ENCODE peak calls at places on chromosomes 6 and 20, in ten cellular contexts. X is foreskin fibroblast, W is neuronal stem cell, O is colonic mucosa, B is NCI-H82, T is HFFc6, L is ecto neural progenitor cell, V is HCT116, E is T follicular helper cell, I is lower leg skin. N is an unnamed sample.

GRCh38 chr6:114142256-114142655 is 171.3 kb upstream of the HDAC2 start:
- DNase-seq in O (no peak), B (no peak), L (no peak), V (no peak), W (no peak), T (no peak), E (no peak), X (no peak), I (no peak), N (no peak)

GRCh38 chr20:54167909-54168872 is 5.6 kb downstream of the CYP24A1 start:
- DNase-seq in B (peak; percentile 42), W (no peak), V (peak; percentile 81), T (no peak), O (no peak), X (no peak), I (no peak), E (no peak), L (no peak), N (no peak)

GRCh38 chr6:139996253-139996834 is 621.9 kb upstream of the CITED2 start:
- DNase-seq in E (no peak), X (no peak), T (no peak), I (no peak), L (no peak), O (no peak), B (peak; percentile 45), W (no peak), V (no peak), N (no peak)

GRCh38 chr6:50994026-50994720 is 175.5 kb downstream of the TFAP2B start:
- DNase-seq in B (no peak), X (no peak), T (no peak), V (no peak), L (no peak), I (no peak), O (no peak), E (no peak), W (no peak), N (no peak)

GRCh38 chr6:68632620-68633195 is 2.4 kb upstream of the ADGRB3 start:
- DNase-seq in V (no peak), X (no peak), O (no peak), T (no peak), I (no peak), B (no peak), E (no peak), L (no peak), W (no peak), N (no peak)

GRCh38 chr6:2396856-2397640 is 151.6 kb upstream of the GMDS start:
- DNase-seq in E (no peak), O (no peak), T (peak; percentile 63), V (no peak), L (no peak), B (no peak), W (no peak), I (no peak), X (peak; percentile 71), N (no peak)

GRCh38 chr6:6856538-6857523 is 250.9 kb upstream of the RREB1 start:
- DNase-seq in I (peak; percentile 52), V (no peak), L (peak; percentile 59), E (no peak), X (no peak), O (peak; percentile 79), W (no peak), T (no peak), B (peak; percentile 23), N (no peak)

GRCh38 chr6:168326294-168327261 is 7.0 kb upstream of the DACT2 start:
- DNase-seq in W (no peak), X (no peak), E (no peak), O (no peak), T (no peak), I (no peak), V (no peak), B (no peak), L (no peak), N (no peak)

GRCh38 chr6:127484207-127484858 is 25.1 kb upstream of the KIAA0408 start:
- DNase-seq in W (no peak), X (peak; percentile 41), V (no peak), E (no peak), I (no peak), O (no peak), L (no peak), B (no peak), T (peak; percentile 56), N (no peak)

GRCh38 chr20:59933849-59934585 is 580 bp upstream of the SYCP2 start:
- DNase-seq in V (peak; percentile 15), L (peak; percentile 84), O (peak; percentile 78), X (peak; percentile 63), E (peak; percentile 58), T (peak; percentile 37), W (peak; percentile 67), B (peak; percentile 80), I (peak; percentile 58), N (peak; percentile 76)

GRCh38 chr6:128641701-128642100 is 121.3 kb upstream of the PTPRK start:
- DNase-seq in I (no peak), E (no peak), X (peak; percentile 46), L (no peak), W (no peak), O (no peak), B (no peak), V (no peak), T (no peak), N (no peak)

GRCh38 chr6:52672422-52673025 is 1.6 kb downstream of the TMEM14A start:
- DNase-seq in X (no peak), I (no peak), E (no peak), O (no peak), T (peak; percentile 27), V (peak; percentile 52), L (no peak), W (no peak), B (no peak), N (no peak)

GRCh38 chr6:26450240-26450639 is 7.5 kb upstream of the BTN2A1 start:
- DNase-seq in B (no peak), T (no peak), O (no peak), X (no peak), L (no peak), E (no peak), I (no peak), W (no peak), V (no peak), N (no peak)

GRCh38 chr6:32108094-32108627 is 977 bp downstream of the TNXB start:
- DNase-seq in L (no peak), B (no peak), X (peak; percentile 48), I (peak; percentile 60), O (peak; percentile 36), T (peak; percentile 29), E (no peak), V (no peak), W (no peak), N (no peak)

GRCh38 chr6:17020889-17021538 is 80.8 kb upstream of the STMND1 start:
- DNase-seq in B (no peak), T (no peak), W (no peak), X (no peak), V (no peak), O (no peak), I (no peak), E (no peak), L (no peak), N (no peak)

GRCh38 chr20:10059006-10059405 is 24.2 kb downstream of the ANKEF1 start:
- DNase-seq in V (no peak), E (no peak), I (no peak), B (no peak), T (no peak), O (no peak), L (no peak), X (no peak), W (no peak), N (no peak)

GRCh38 chr20:33653218-33653899 is 8.8 kb upstream of the C20orf144 start:
- DNase-seq in E (no peak), X (peak; percentile 61), L (peak; percentile 80), B (peak; percentile 91), V (peak; percentile 35), O (peak; percentile 73), W (peak; percentile 53), T (peak; percentile 46), I (no peak), N (peak; percentile 34)

GRCh38 chr20:37209661-37210314 is 30.4 kb upstream of the MROH8 start:
- DNase-seq in L (no peak), B (peak; percentile 38), I (no peak), T (no peak), V (no peak), W (no peak), O (no peak), X (no peak), E (no peak), N (no peak)

GRCh38 chr6:43776115-43776798 is 6.2 kb downstream of the VEGFA start:
- DNase-seq in I (no peak), X (no peak), B (no peak), T (no peak), L (no peak), E (no peak), V (no peak), O (peak; percentile 46), W (no peak), N (no peak)

GRCh38 chr6:31356216-31356945 is 598 bp downstream of the HLA-B start:
- DNase-seq in O (peak; percentile 48), L (peak; percentile 58), W (no peak), B (no peak), E (no peak), T (no peak), I (no peak), X (no peak), V (no peak), N (no peak)

GRCh38 chr20:14580426-14581074 is 243.1 kb upstream of the FLRT3 start:
- DNase-seq in X (no peak), I (no peak), W (no peak), T (no peak), L (no peak), V (no peak), E (no peak), B (no peak), O (no peak), N (no peak)

GRCh38 chr6:163253556-163254213 is 160.8 kb upstream of the QKI start:
- DNase-seq in I (no peak), W (no peak), L (no peak), B (no peak), T (no peak), X (no peak), E (no peak), O (no peak), V (no peak), N (no peak)